ENCODE peak calls at places on chromosomes 7 and 10, in nine cellular contexts. One of them, this sample, is unnamed.
A peak's percentile ranks its signal among the peaks of the same experiment; 100 is the strongest.

GRCh38 chr10:2119316-2119715 is 382.0 kb upstream of the ADARB2 start:
- DNase-seq in nephron progenitor cell: no peak
- DNase-seq in epithelial cell of esophagus: peak; percentile 97
- DNase-seq in RWPE1: peak; percentile 90
- DNase-seq in A673: no peak
- DNase-seq in dorsolateral prefrontal cortex: no peak
- DNase-seq in CD8-positive, alpha-beta T cell: no peak
- DNase-seq in WTC11: no peak
- DNase-seq in HFF-Myc: no peak
- DNase-seq in this sample: no peak

GRCh38 chr7:1597361-1597760 is 27.5 kb upstream of the PSMG3 start:
- DNase-seq in nephron progenitor cell: no peak
- DNase-seq in epithelial cell of esophagus: no peak
- DNase-seq in RWPE1: no peak
- DNase-seq in A673: no peak
- DNase-seq in dorsolateral prefrontal cortex: no peak
- DNase-seq in CD8-positive, alpha-beta T cell: no peak
- DNase-seq in WTC11: no peak
- DNase-seq in HFF-Myc: no peak
- DNase-seq in this sample: no peak

GRCh38 chr10:122828716-122829255 is 16.9 kb downstream of the CUZD1 start:
- DNase-seq in nephron progenitor cell: no peak
- DNase-seq in epithelial cell of esophagus: no peak
- DNase-seq in RWPE1: no peak
- DNase-seq in A673: no peak
- DNase-seq in dorsolateral prefrontal cortex: no peak
- DNase-seq in CD8-positive, alpha-beta T cell: no peak
- DNase-seq in WTC11: no peak
- DNase-seq in HFF-Myc: no peak
- DNase-seq in this sample: no peak

GRCh38 chr7:147916573-147916972 is 674.0 kb upstream of the C7orf33 start:
- DNase-seq in nephron progenitor cell: no peak
- DNase-seq in epithelial cell of esophagus: no peak
- DNase-seq in RWPE1: no peak
- DNase-seq in A673: no peak
- DNase-seq in dorsolateral prefrontal cortex: no peak
- DNase-seq in CD8-positive, alpha-beta T cell: no peak
- DNase-seq in WTC11: no peak
- DNase-seq in HFF-Myc: no peak
- DNase-seq in this sample: no peak

GRCh38 chr10:76881477-76882220 is 756.0 kb downstream of the KCNMA1 start:
- DNase-seq in nephron progenitor cell: no peak
- DNase-seq in epithelial cell of esophagus: peak; percentile 17
- DNase-seq in RWPE1: no peak
- DNase-seq in A673: no peak
- DNase-seq in dorsolateral prefrontal cortex: no peak
- DNase-seq in CD8-positive, alpha-beta T cell: no peak
- DNase-seq in WTC11: no peak
- DNase-seq in HFF-Myc: peak; percentile 26
- DNase-seq in this sample: no peak

GRCh38 chr10:43340619-43341018 is 30.8 kb upstream of the FXYD4 start:
- DNase-seq in nephron progenitor cell: no peak
- DNase-seq in epithelial cell of esophagus: peak; percentile 94
- DNase-seq in RWPE1: peak; percentile 93
- DNase-seq in A673: no peak
- DNase-seq in dorsolateral prefrontal cortex: no peak
- DNase-seq in CD8-positive, alpha-beta T cell: no peak
- DNase-seq in WTC11: no peak
- DNase-seq in HFF-Myc: no peak
- DNase-seq in this sample: no peak

GRCh38 chr7:121366852-121367431 is 29.2 kb downstream of the FAM3C start:
- DNase-seq in nephron progenitor cell: no peak
- DNase-seq in epithelial cell of esophagus: peak; percentile 59
- DNase-seq in RWPE1: peak; percentile 19
- DNase-seq in A673: peak; percentile 49
- DNase-seq in dorsolateral prefrontal cortex: no peak
- DNase-seq in CD8-positive, alpha-beta T cell: no peak
- DNase-seq in WTC11: no peak
- DNase-seq in HFF-Myc: no peak
- DNase-seq in this sample: no peak

GRCh38 chr10:14812271-14812670 is 25.6 kb downstream of the CDNF start:
- DNase-seq in nephron progenitor cell: no peak
- DNase-seq in epithelial cell of esophagus: no peak
- DNase-seq in RWPE1: no peak
- DNase-seq in A673: peak; percentile 48
- DNase-seq in dorsolateral prefrontal cortex: no peak
- DNase-seq in CD8-positive, alpha-beta T cell: no peak
- DNase-seq in WTC11: no peak
- DNase-seq in HFF-Myc: no peak
- DNase-seq in this sample: no peak

GRCh38 chr7:129829677-129830631 is 122.8 kb downstream of the UBE2H start:
- DNase-seq in nephron progenitor cell: peak; percentile 69
- DNase-seq in epithelial cell of esophagus: peak; percentile 79
- DNase-seq in RWPE1: peak; percentile 41
- DNase-seq in A673: peak; percentile 90
- DNase-seq in dorsolateral prefrontal cortex: peak; percentile 68
- DNase-seq in CD8-positive, alpha-beta T cell: peak; percentile 65
- DNase-seq in WTC11: peak; percentile 64
- DNase-seq in HFF-Myc: peak; percentile 77
- DNase-seq in this sample: peak; percentile 68

GRCh38 chr7:148916186-148916585 is 32.1 kb upstream of the EZH2 start:
- DNase-seq in nephron progenitor cell: no peak
- DNase-seq in epithelial cell of esophagus: no peak
- DNase-seq in RWPE1: no peak
- DNase-seq in A673: no peak
- DNase-seq in dorsolateral prefrontal cortex: no peak
- DNase-seq in CD8-positive, alpha-beta T cell: no peak
- DNase-seq in WTC11: no peak
- DNase-seq in HFF-Myc: no peak
- DNase-seq in this sample: no peak

GRCh38 chr10:117511601-117512390 is 30.8 kb upstream of the EMX2 start:
- DNase-seq in nephron progenitor cell: no peak
- DNase-seq in epithelial cell of esophagus: no peak
- DNase-seq in RWPE1: no peak
- DNase-seq in A673: no peak
- DNase-seq in dorsolateral prefrontal cortex: no peak
- DNase-seq in CD8-positive, alpha-beta T cell: no peak
- DNase-seq in WTC11: no peak
- DNase-seq in HFF-Myc: no peak
- DNase-seq in this sample: no peak

GRCh38 chr7:28177836-28178235 is 2.8 kb downstream of the JAZF1 start:
- DNase-seq in nephron progenitor cell: no peak
- DNase-seq in epithelial cell of esophagus: no peak
- DNase-seq in RWPE1: no peak
- DNase-seq in A673: no peak
- DNase-seq in dorsolateral prefrontal cortex: no peak
- DNase-seq in CD8-positive, alpha-beta T cell: no peak
- DNase-seq in WTC11: no peak
- DNase-seq in HFF-Myc: no peak
- DNase-seq in this sample: no peak

GRCh38 chr7:94907026-94907419 is 371 bp upstream of the PPP1R9A start:
- DNase-seq in nephron progenitor cell: no peak
- DNase-seq in epithelial cell of esophagus: no peak
- DNase-seq in RWPE1: no peak
- DNase-seq in A673: peak; percentile 17
- DNase-seq in dorsolateral prefrontal cortex: no peak
- DNase-seq in CD8-positive, alpha-beta T cell: no peak
- DNase-seq in WTC11: no peak
- DNase-seq in HFF-Myc: no peak
- DNase-seq in this sample: no peak

GRCh38 chr10:31090894-31091607 is 59.4 kb upstream of the ZNF438 start:
- DNase-seq in nephron progenitor cell: no peak
- DNase-seq in epithelial cell of esophagus: peak; percentile 19
- DNase-seq in RWPE1: no peak
- DNase-seq in A673: no peak
- DNase-seq in dorsolateral prefrontal cortex: no peak
- DNase-seq in CD8-positive, alpha-beta T cell: no peak
- DNase-seq in WTC11: no peak
- DNase-seq in HFF-Myc: no peak
- DNase-seq in this sample: peak; percentile 70

GRCh38 chr10:28661035-28661434 is 16.3 kb upstream of the BAMBI start:
- DNase-seq in nephron progenitor cell: no peak
- DNase-seq in epithelial cell of esophagus: peak; percentile 80
- DNase-seq in RWPE1: peak; percentile 57
- DNase-seq in A673: no peak
- DNase-seq in dorsolateral prefrontal cortex: no peak
- DNase-seq in CD8-positive, alpha-beta T cell: no peak
- DNase-seq in WTC11: no peak
- DNase-seq in HFF-Myc: peak; percentile 26
- DNase-seq in this sample: no peak

GRCh38 chr10:103612462-103613365 is 119.2 kb downstream of the NEURL1 start:
- DNase-seq in nephron progenitor cell: no peak
- DNase-seq in epithelial cell of esophagus: peak; percentile 24
- DNase-seq in RWPE1: no peak
- DNase-seq in A673: no peak
- DNase-seq in dorsolateral prefrontal cortex: peak; percentile 56
- DNase-seq in CD8-positive, alpha-beta T cell: no peak
- DNase-seq in WTC11: no peak
- DNase-seq in HFF-Myc: no peak
- DNase-seq in this sample: no peak

GRCh38 chr10:132638130-132638515 is 100.5 kb downstream of the INPP5A start:
- DNase-seq in nephron progenitor cell: no peak
- DNase-seq in epithelial cell of esophagus: no peak
- DNase-seq in RWPE1: no peak
- DNase-seq in A673: no peak
- DNase-seq in dorsolateral prefrontal cortex: peak; percentile 27
- DNase-seq in CD8-positive, alpha-beta T cell: no peak
- DNase-seq in WTC11: no peak
- DNase-seq in HFF-Myc: no peak
- DNase-seq in this sample: no peak
- TF ChIP-seq CTCF in nephron progenitor cell: no peak
- TF ChIP-seq CTCF in epithelial cell of esophagus: no peak
- TF ChIP-seq CTCF in RWPE1: peak; percentile 44
- TF ChIP-seq CTCF in A673: no peak
- TF ChIP-seq CTCF in dorsolateral prefrontal cortex: no peak
- TF ChIP-seq CTCF in CD8-positive, alpha-beta T cell: no peak
- TF ChIP-seq CTCF in WTC11: no peak
- TF ChIP-seq CTCF in HFF-Myc: no peak
- TF ChIP-seq CTCF in this sample: no peak

DNA sequence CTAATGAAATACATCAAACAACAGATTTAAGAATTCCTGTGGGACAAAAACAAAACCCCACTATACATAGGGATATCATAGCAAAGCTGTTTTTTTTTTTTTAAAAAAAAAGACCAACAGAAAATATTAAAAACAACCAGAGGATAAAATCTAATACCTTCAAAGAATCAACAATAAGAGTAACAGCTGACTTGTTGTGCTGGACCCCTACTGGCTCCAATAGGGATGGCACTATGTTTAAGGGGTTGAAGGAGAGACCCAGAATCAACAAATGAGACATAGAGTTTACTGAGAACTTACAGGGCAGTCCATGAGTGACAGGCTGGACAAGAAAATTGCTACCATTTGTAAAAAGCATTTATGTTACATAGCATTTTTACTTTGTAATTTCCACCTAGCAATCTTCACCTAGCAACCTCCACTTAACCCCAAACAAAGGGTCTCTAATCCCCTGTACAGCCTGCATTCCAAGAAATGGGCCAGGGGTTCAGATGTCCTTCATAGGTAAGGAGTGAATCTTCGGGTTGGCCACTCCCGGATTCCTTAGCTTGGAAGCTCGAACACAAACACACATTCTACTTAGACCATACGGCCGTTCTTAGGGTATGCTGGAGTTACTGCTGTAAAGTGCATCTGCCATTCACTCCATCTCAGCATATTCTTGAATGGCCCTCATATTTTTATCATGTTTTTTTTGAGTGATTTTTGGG is 25.8 kb downstream of the ASZ1 start:
- DNase-seq in nephron progenitor cell: no peak
- DNase-seq in epithelial cell of esophagus: peak; percentile 29
- DNase-seq in RWPE1: peak; percentile 12
- DNase-seq in A673: peak; percentile 31
- DNase-seq in dorsolateral prefrontal cortex: no peak
- DNase-seq in CD8-positive, alpha-beta T cell: no peak
- DNase-seq in WTC11: no peak
- DNase-seq in HFF-Myc: no peak
- DNase-seq in this sample: no peak
- TF ChIP-seq CTCF in nephron progenitor cell: peak; percentile 23
- TF ChIP-seq CTCF in epithelial cell of esophagus: peak; percentile 41
- TF ChIP-seq CTCF in RWPE1: no peak
- TF ChIP-seq CTCF in A673: peak; percentile 46
- TF ChIP-seq CTCF in dorsolateral prefrontal cortex: no peak
- TF ChIP-seq CTCF in CD8-positive, alpha-beta T cell: no peak
- TF ChIP-seq CTCF in WTC11: no peak
- TF ChIP-seq CTCF in HFF-Myc: peak; percentile 28
- TF ChIP-seq CTCF in this sample: no peak

GRCh38 chr10:86711237-86711956 is 43.1 kb downstream of the LDB3 start:
- DNase-seq in nephron progenitor cell: peak; percentile 87
- DNase-seq in epithelial cell of esophagus: peak; percentile 87
- DNase-seq in RWPE1: peak; percentile 91
- DNase-seq in A673: peak; percentile 95
- DNase-seq in dorsolateral prefrontal cortex: peak; percentile 58
- DNase-seq in CD8-positive, alpha-beta T cell: peak; percentile 92
- DNase-seq in WTC11: peak; percentile 88
- DNase-seq in HFF-Myc: peak; percentile 47
- DNase-seq in this sample: peak; percentile 97
- TF ChIP-seq CTCF in nephron progenitor cell: peak; percentile 74
- TF ChIP-seq CTCF in epithelial cell of esophagus: no peak
- TF ChIP-seq CTCF in RWPE1: peak; percentile 86
- TF ChIP-seq CTCF in A673: peak; percentile 78
- TF ChIP-seq CTCF in dorsolateral prefrontal cortex: peak; percentile 86
- TF ChIP-seq CTCF in CD8-positive, alpha-beta T cell: peak; percentile 67
- TF ChIP-seq CTCF in WTC11: no peak
- TF ChIP-seq CTCF in HFF-Myc: peak; percentile 62
- TF ChIP-seq CTCF in this sample: peak; percentile 73

GRCh38 chr10:32962541-32962940 is 4.5 kb upstream of the ITGB1 start:
- DNase-seq in nephron progenitor cell: no peak
- DNase-seq in epithelial cell of esophagus: no peak
- DNase-seq in RWPE1: no peak
- DNase-seq in A673: no peak
- DNase-seq in dorsolateral prefrontal cortex: no peak
- DNase-seq in CD8-positive, alpha-beta T cell: no peak
- DNase-seq in WTC11: no peak
- DNase-seq in HFF-Myc: no peak
- DNase-seq in this sample: no peak

GRCh38 chr10:32960022-32960421 is 2.0 kb upstream of the ITGB1 start:
- DNase-seq in nephron progenitor cell: no peak
- DNase-seq in epithelial cell of esophagus: no peak
- DNase-seq in RWPE1: no peak
- DNase-seq in A673: no peak
- DNase-seq in dorsolateral prefrontal cortex: no peak
- DNase-seq in CD8-positive, alpha-beta T cell: no peak
- DNase-seq in WTC11: no peak
- DNase-seq in HFF-Myc: no peak
- DNase-seq in this sample: no peak

GRCh38 chr10:32963102-32963501 is 5.1 kb upstream of the ITGB1 start:
- DNase-seq in nephron progenitor cell: no peak
- DNase-seq in epithelial cell of esophagus: peak; percentile 81
- DNase-seq in RWPE1: no peak
- DNase-seq in A673: peak; percentile 36
- DNase-seq in dorsolateral prefrontal cortex: no peak
- DNase-seq in CD8-positive, alpha-beta T cell: no peak
- DNase-seq in WTC11: no peak
- DNase-seq in HFF-Myc: no peak
- DNase-seq in this sample: no peak

GRCh38 chr10:32961343-32961891 is 3.4 kb upstream of the ITGB1 start:
- DNase-seq in nephron progenitor cell: no peak
- DNase-seq in epithelial cell of esophagus: no peak
- DNase-seq in RWPE1: no peak
- DNase-seq in A673: no peak
- DNase-seq in dorsolateral prefrontal cortex: no peak
- DNase-seq in CD8-positive, alpha-beta T cell: no peak
- DNase-seq in WTC11: no peak
- DNase-seq in HFF-Myc: no peak
- DNase-seq in this sample: no peak

GRCh38 chr10:32961892-32962369 is 3.9 kb upstream of the ITGB1 start:
- DNase-seq in nephron progenitor cell: no peak
- DNase-seq in epithelial cell of esophagus: peak; percentile 90
- DNase-seq in RWPE1: peak; percentile 67
- DNase-seq in A673: no peak
- DNase-seq in dorsolateral prefrontal cortex: no peak
- DNase-seq in CD8-positive, alpha-beta T cell: no peak
- DNase-seq in WTC11: no peak
- DNase-seq in HFF-Myc: no peak
- DNase-seq in this sample: no peak
- TF ChIP-seq CTCF in nephron progenitor cell: no peak
- TF ChIP-seq CTCF in epithelial cell of esophagus: peak; percentile 42
- TF ChIP-seq CTCF in RWPE1: no peak
- TF ChIP-seq CTCF in A673: no peak
- TF ChIP-seq CTCF in dorsolateral prefrontal cortex: no peak
- TF ChIP-seq CTCF in CD8-positive, alpha-beta T cell: no peak
- TF ChIP-seq CTCF in WTC11: no peak
- TF ChIP-seq CTCF in HFF-Myc: peak; percentile 15
- TF ChIP-seq CTCF in this sample: no peak

This sample was measured in GM20000.